ENCODE peak calls at places on chromosomes 4 and X, in ten cellular contexts. One of them, this sample, is unnamed.

GRCh38 chr4:73661646-73662119 is 41.4 kb upstream of the RASSF6 start:
- DNase-seq in A172: peak
- DNase-seq in head of caudate nucleus: no peak
- DNase-seq in fibroblast of the aortic adventitia: peak
- DNase-seq in GM03348: peak
- DNase-seq in AG04450: peak
- DNase-seq in EH: peak
- DNase-seq in T follicular helper cell: no peak
- DNase-seq in mesothelial cell of epicardium: no peak
- DNase-seq in NCI-H2081: no peak
- DNase-seq in this sample: no peak

GRCh38 chrX:43949669-43950068 is 23.5 kb downstream of the NDP start:
- DNase-seq in fibroblast of the aortic adventitia: no peak
- DNase-seq in AG04450: no peak
- DNase-seq in EH: no peak
- DNase-seq in A172: no peak
- DNase-seq in T follicular helper cell: no peak
- DNase-seq in NCI-H2081: peak
- DNase-seq in head of caudate nucleus: peak
- DNase-seq in GM03348: peak
- DNase-seq in mesothelial cell of epicardium: peak
- DNase-seq in this sample: peak

GRCh38 chr4:165079476-165079875 is 25.8 kb downstream of the TRIM75 start:
- DNase-seq in head of caudate nucleus: no peak
- DNase-seq in mesothelial cell of epicardium: no peak
- DNase-seq in A172: no peak
- DNase-seq in fibroblast of the aortic adventitia: no peak
- DNase-seq in NCI-H2081: peak
- DNase-seq in GM03348: no peak
- DNase-seq in AG04450: no peak
- DNase-seq in T follicular helper cell: no peak
- DNase-seq in EH: no peak
- DNase-seq in this sample: no peak

GRCh38 chrX:26908218-26908617 is 554.9 kb downstream of the PPP4R3C start:
- DNase-seq in GM03348: no peak
- DNase-seq in EH: no peak
- DNase-seq in mesothelial cell of epicardium: no peak
- DNase-seq in NCI-H2081: no peak
- DNase-seq in fibroblast of the aortic adventitia: no peak
- DNase-seq in T follicular helper cell: no peak
- DNase-seq in head of caudate nucleus: no peak
- DNase-seq in A172: no peak
- DNase-seq in AG04450: no peak
- DNase-seq in this sample: no peak

GRCh38 chr4:173074501-173074946 is 94.1 kb upstream of the GALNT7 start:
- DNase-seq in A172: peak
- DNase-seq in fibroblast of the aortic adventitia: peak
- DNase-seq in NCI-H2081: peak
- DNase-seq in GM03348: peak
- DNase-seq in AG04450: peak
- DNase-seq in head of caudate nucleus: no peak
- DNase-seq in T follicular helper cell: no peak
- DNase-seq in EH: peak
- DNase-seq in mesothelial cell of epicardium: no peak
- DNase-seq in this sample: no peak

GRCh38 chr4:95165926-95166524 is 382.7 kb downstream of the UNC5C start:
- DNase-seq in mesothelial cell of epicardium: no peak
- DNase-seq in A172: peak
- DNase-seq in head of caudate nucleus: no peak
- DNase-seq in fibroblast of the aortic adventitia: peak
- DNase-seq in EH: peak
- DNase-seq in T follicular helper cell: no peak
- DNase-seq in NCI-H2081: peak
- DNase-seq in AG04450: peak
- DNase-seq in GM03348: peak
- DNase-seq in this sample: no peak

GRCh38 chr4:139465922-139466321 is 12.0 kb downstream of the RAB33B start:
- DNase-seq in T follicular helper cell: no peak
- DNase-seq in fibroblast of the aortic adventitia: no peak
- DNase-seq in AG04450: no peak
- DNase-seq in GM03348: no peak
- DNase-seq in mesothelial cell of epicardium: no peak
- DNase-seq in NCI-H2081: no peak
- DNase-seq in head of caudate nucleus: no peak
- DNase-seq in EH: no peak
- DNase-seq in A172: no peak
- DNase-seq in this sample: no peak

GRCh38 chr4:102572452-102572851 is 71.3 kb downstream of the NFKB1 start:
- DNase-seq in head of caudate nucleus: no peak
- DNase-seq in AG04450: no peak
- DNase-seq in EH: no peak
- DNase-seq in fibroblast of the aortic adventitia: no peak
- DNase-seq in mesothelial cell of epicardium: no peak
- DNase-seq in GM03348: no peak
- DNase-seq in T follicular helper cell: no peak
- DNase-seq in A172: no peak
- DNase-seq in NCI-H2081: no peak
- DNase-seq in this sample: no peak

GRCh38 chr4:187321741-187322140 is 598.1 kb upstream of the FAT1 start:
- DNase-seq in A172: no peak
- DNase-seq in AG04450: no peak
- DNase-seq in T follicular helper cell: no peak
- DNase-seq in mesothelial cell of epicardium: no peak
- DNase-seq in EH: peak
- DNase-seq in GM03348: peak
- DNase-seq in head of caudate nucleus: no peak
- DNase-seq in fibroblast of the aortic adventitia: no peak
- DNase-seq in NCI-H2081: no peak
- DNase-seq in this sample: no peak